ENCODE peak calls at places on chromosomes 3 and 15, in six cellular contexts. One of them, this sample, is unnamed. For H3K9me3, the result is how much of the 10 kb centered on the place peaks cover.

GRCh38 chr3:16140116-16140893 is 34.2 kb upstream of the GALNT15 start:
- DNase-seq in SK-N-SH: no peak
- DNase-seq in hepatocyte: peak
- DNase-seq in K562: no peak
- DNase-seq in IMR-90: peak
- DNase-seq in PC-9: no peak
- DNase-seq in this sample: no peak

GRCh38 chr3:172211123-172211522 is 171.7 kb downstream of the FNDC3B start:
- DNase-seq in PC-9: no peak
- DNase-seq in hepatocyte: no peak
- DNase-seq in SK-N-SH: no peak
- DNase-seq in K562: no peak
- DNase-seq in IMR-90: peak
- DNase-seq in this sample: no peak

GRCh38 chr3:132008841-132009638 is 25.8 kb downstream of the CPNE4 start:
- DNase-seq in IMR-90: no peak
- DNase-seq in PC-9: peak
- DNase-seq in SK-N-SH: no peak
- DNase-seq in hepatocyte: no peak
- DNase-seq in K562: no peak
- DNase-seq in this sample: no peak

GRCh38 chr3:184419171-184419570 is 39.3 kb downstream of the CHRD start:
- DNase-seq in K562: no peak
- DNase-seq in hepatocyte: no peak
- DNase-seq in SK-N-SH: no peak
- DNase-seq in IMR-90: no peak
- DNase-seq in PC-9: no peak
- DNase-seq in this sample: no peak

GRCh38 chr15:69595009-69595825 is 142.6 kb downstream of the RPLP1 start:
- DNase-seq in PC-9: peak
- DNase-seq in K562: no peak
- DNase-seq in SK-N-SH: no peak
- DNase-seq in IMR-90: no peak
- DNase-seq in hepatocyte: no peak
- DNase-seq in this sample: no peak

GRCh38 chr3:102299125-102299877 is 135.5 kb upstream of the ZPLD1 start:
- DNase-seq in IMR-90: no peak
- DNase-seq in hepatocyte: no peak
- DNase-seq in K562: no peak
- DNase-seq in SK-N-SH: no peak
- DNase-seq in PC-9: peak
- DNase-seq in this sample: no peak

GRCh38 chr3:192892981-192893827 is 24.5 kb downstream of the MB21D2 start:
- DNase-seq in SK-N-SH: no peak
- DNase-seq in hepatocyte: peak
- DNase-seq in IMR-90: peak
- DNase-seq in K562: no peak
- DNase-seq in PC-9: peak
- DNase-seq in this sample: no peak

GRCh38 chr15:65338366-65338765 is 33.9 kb downstream of the RNU5B-1 start:
- DNase-seq in K562: no peak
- DNase-seq in SK-N-SH: peak
- DNase-seq in PC-9: no peak
- DNase-seq in hepatocyte: no peak
- DNase-seq in IMR-90: no peak
- DNase-seq in this sample: no peak

GRCh38 chr3:49173116-49173791 is 1.9 kb downstream of the KLHDC8B start:
- DNase-seq in hepatocyte: peak
- DNase-seq in PC-9: no peak
- DNase-seq in IMR-90: no peak
- DNase-seq in SK-N-SH: peak
- DNase-seq in K562: peak
- DNase-seq in this sample: no peak

GRCh38 chr3:58074997-58075396 is 66.8 kb downstream of the FLNB start:
- DNase-seq in IMR-90: no peak
- DNase-seq in hepatocyte: no peak
- DNase-seq in PC-9: no peak
- DNase-seq in SK-N-SH: no peak
- DNase-seq in K562: no peak
- DNase-seq in this sample: no peak

GRCh38 chr3:124780356-124780755 is 50.1 kb downstream of the UMPS start:
- DNase-seq in PC-9: no peak
- DNase-seq in K562: no peak
- DNase-seq in hepatocyte: peak
- DNase-seq in IMR-90: peak
- DNase-seq in SK-N-SH: peak
- DNase-seq in this sample: no peak

GRCh38 chr3:125134952-125135351 is 77.6 kb downstream of the SLC12A8 start:
- DNase-seq in SK-N-SH: no peak
- DNase-seq in PC-9: no peak
- DNase-seq in K562: no peak
- DNase-seq in IMR-90: no peak
- DNase-seq in hepatocyte: no peak
- DNase-seq in this sample: no peak

DNA sequence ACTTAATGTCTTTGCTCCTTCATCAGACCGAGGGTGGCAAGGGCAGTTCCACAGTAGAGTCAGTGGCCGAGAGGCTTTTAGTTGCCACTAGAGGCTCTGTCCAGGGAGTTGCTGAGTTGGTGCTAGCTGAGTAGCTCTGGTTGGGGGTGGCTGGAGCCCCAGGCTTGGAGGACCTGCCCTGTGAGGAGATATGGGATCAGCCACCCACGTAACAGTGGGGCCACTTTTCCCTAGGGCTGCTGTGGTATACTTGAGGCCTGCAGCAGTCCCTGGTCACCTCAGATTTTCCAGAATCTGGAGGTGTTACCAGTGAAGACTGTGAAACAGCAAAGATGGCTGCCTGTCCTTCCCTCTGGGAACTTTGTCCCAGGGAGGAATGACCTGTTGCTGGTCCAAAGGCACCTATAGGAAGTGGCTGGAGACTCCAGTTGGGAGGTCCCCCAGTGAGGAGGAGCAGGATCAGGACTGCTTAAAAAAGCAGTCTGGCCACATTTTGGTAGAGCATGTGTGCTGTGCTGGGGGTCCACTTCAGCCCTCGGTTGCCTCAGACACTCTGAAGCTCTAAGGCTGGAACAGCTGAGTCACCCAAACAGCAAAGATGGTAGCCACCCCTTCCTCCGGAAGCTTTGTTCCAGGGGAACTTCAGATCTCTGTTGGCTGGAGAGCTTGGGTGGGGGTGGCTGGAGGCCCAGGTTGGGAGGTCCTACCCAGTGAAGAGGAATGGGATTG is 72.9 kb downstream of the AKAP13 start:
- DNase-seq in IMR-90: no peak
- DNase-seq in K562: no peak
- DNase-seq in hepatocyte: no peak
- DNase-seq in PC-9: no peak
- DNase-seq in SK-N-SH: no peak
- DNase-seq in this sample: no peak
- TF ChIP-seq CTCF in IMR-90: no peak
- TF ChIP-seq CTCF in K562: no peak
- TF ChIP-seq CTCF in hepatocyte: no peak
- TF ChIP-seq CTCF in PC-9: no peak
- TF ChIP-seq CTCF in SK-N-SH: no peak
- TF ChIP-seq CTCF in this sample: peak

GRCh38 chr15:95291878-95292472 is 1038.5 kb upstream of the NR2F2 start:
- DNase-seq in SK-N-SH: peak
- DNase-seq in IMR-90: peak
- DNase-seq in hepatocyte: peak
- DNase-seq in PC-9: no peak
- DNase-seq in K562: peak
- DNase-seq in this sample: peak

GRCh38 chr15:95295311-95295710 is 1035.2 kb upstream of the NR2F2 start:
- DNase-seq in SK-N-SH: no peak
- DNase-seq in hepatocyte: no peak
- DNase-seq in IMR-90: no peak
- DNase-seq in K562: no peak
- DNase-seq in PC-9: no peak
- DNase-seq in this sample: no peak

GRCh38 chr15:95290376-95290973 is 1040.0 kb upstream of the NR2F2 start:
- DNase-seq in K562: no peak
- DNase-seq in PC-9: no peak
- DNase-seq in SK-N-SH: no peak
- DNase-seq in IMR-90: no peak
- DNase-seq in hepatocyte: no peak
- DNase-seq in this sample: no peak

GRCh38 chr15:95295905-95296618 is 1034.4 kb upstream of the NR2F2 start:
- DNase-seq in K562: no peak
- DNase-seq in hepatocyte: no peak
- DNase-seq in SK-N-SH: no peak
- DNase-seq in IMR-90: no peak
- DNase-seq in PC-9: no peak
- DNase-seq in this sample: no peak

GRCh38 chr15:95292790-95293450 is 1037.6 kb upstream of the NR2F2 start:
- DNase-seq in K562: no peak
- DNase-seq in SK-N-SH: no peak
- DNase-seq in IMR-90: no peak
- DNase-seq in hepatocyte: no peak
- DNase-seq in PC-9: peak
- DNase-seq in this sample: no peak
- H2AFZ ChIP-seq in K562: no peak
- H2AFZ ChIP-seq in SK-N-SH: no peak
- H2AFZ ChIP-seq in IMR-90: peak
- H2AFZ ChIP-seq in hepatocyte: no peak
- H2AFZ ChIP-seq in PC-9: no peak
- H2AFZ ChIP-seq in this sample: no peak

DNA sequence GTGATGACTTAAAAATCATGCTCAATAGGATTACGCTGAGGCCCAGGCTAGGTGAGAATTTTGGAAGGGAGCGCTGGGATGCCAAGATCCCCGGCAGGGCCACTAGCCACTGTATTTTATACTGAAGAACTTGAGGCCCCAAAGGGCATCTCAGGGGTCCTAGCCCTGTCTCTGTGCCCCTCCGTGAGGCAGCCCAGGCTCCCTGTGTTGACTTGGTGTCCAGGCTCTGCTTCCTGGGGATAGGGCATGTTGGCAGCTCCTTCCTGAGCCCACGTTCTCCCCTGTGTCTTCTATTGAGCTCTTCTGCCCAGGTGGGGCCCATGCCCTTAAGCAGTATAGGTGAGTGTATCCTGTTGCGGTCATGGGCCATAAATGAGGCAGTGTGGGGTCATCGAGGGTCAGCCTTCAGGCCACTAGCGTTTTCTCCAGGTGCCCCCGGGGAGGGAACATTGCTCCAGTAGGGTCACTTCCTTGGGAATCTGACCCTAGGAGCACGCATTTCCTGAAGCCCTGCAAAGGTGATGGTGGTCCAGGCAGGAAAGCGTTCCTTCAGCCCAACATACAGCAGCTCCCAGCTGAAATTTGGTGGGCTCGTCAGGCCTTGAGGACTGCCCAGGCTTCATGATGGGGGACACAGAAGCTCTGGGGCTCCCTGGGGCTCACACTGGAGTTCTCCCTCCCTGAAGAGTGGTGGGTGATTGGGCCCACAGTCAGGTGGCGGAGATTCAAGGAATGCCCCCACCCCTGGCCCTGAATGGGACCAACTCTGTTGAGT is 189.4 kb downstream of the UBE3A start:
- DNase-seq in K562: no peak
- DNase-seq in PC-9: no peak
- DNase-seq in SK-N-SH: no peak
- DNase-seq in IMR-90: no peak
- DNase-seq in hepatocyte: no peak
- DNase-seq in this sample: no peak
- H3K9me3 ChIP-seq in K562: under half
- H3K9me3 ChIP-seq in PC-9: under half
- H3K9me3 ChIP-seq in SK-N-SH: under half
- H3K9me3 ChIP-seq in IMR-90: half or more
- H3K9me3 ChIP-seq in hepatocyte: under half
- H3K9me3 ChIP-seq in this sample: under half

GRCh38 chr3:152578769-152579168 is 256.2 kb upstream of the P2RY1 start:
- DNase-seq in IMR-90: no peak
- DNase-seq in hepatocyte: no peak
- DNase-seq in K562: no peak
- DNase-seq in PC-9: no peak
- DNase-seq in SK-N-SH: no peak
- DNase-seq in this sample: no peak

GRCh38 chr3:152574461-152575079 is 260.4 kb upstream of the P2RY1 start:
- DNase-seq in SK-N-SH: peak
- DNase-seq in K562: peak
- DNase-seq in PC-9: peak
- DNase-seq in hepatocyte: peak
- DNase-seq in IMR-90: peak
- DNase-seq in this sample: peak
- TF ChIP-seq CTCF in SK-N-SH: peak
- TF ChIP-seq CTCF in K562: peak
- TF ChIP-seq CTCF in PC-9: peak
- TF ChIP-seq CTCF in hepatocyte: peak
- TF ChIP-seq CTCF in IMR-90: peak
- TF ChIP-seq CTCF in this sample: peak

GRCh38 chr3:35295875-35296274 is 343.4 kb upstream of the ARPP21 start:
- DNase-seq in PC-9: no peak
- DNase-seq in IMR-90: no peak
- DNase-seq in SK-N-SH: no peak
- DNase-seq in K562: no peak
- DNase-seq in hepatocyte: no peak
- DNase-seq in this sample: no peak

GRCh38 chr3:35291837-35292236 is 347.5 kb upstream of the ARPP21 start:
- DNase-seq in hepatocyte: no peak
- DNase-seq in SK-N-SH: no peak
- DNase-seq in PC-9: no peak
- DNase-seq in IMR-90: no peak
- DNase-seq in K562: no peak
- DNase-seq in this sample: no peak

GRCh38 chr3:35296533-35296932 is 342.8 kb upstream of the ARPP21 start:
- DNase-seq in hepatocyte: no peak
- DNase-seq in K562: no peak
- DNase-seq in IMR-90: no peak
- DNase-seq in PC-9: no peak
- DNase-seq in SK-N-SH: no peak
- DNase-seq in this sample: no peak
- H2AFZ ChIP-seq in hepatocyte: no peak
- H2AFZ ChIP-seq in K562: no peak
- H2AFZ ChIP-seq in IMR-90: no peak
- H2AFZ ChIP-seq in PC-9: no peak
- H2AFZ ChIP-seq in SK-N-SH: no peak
- H2AFZ ChIP-seq in this sample: no peak

DNA sequence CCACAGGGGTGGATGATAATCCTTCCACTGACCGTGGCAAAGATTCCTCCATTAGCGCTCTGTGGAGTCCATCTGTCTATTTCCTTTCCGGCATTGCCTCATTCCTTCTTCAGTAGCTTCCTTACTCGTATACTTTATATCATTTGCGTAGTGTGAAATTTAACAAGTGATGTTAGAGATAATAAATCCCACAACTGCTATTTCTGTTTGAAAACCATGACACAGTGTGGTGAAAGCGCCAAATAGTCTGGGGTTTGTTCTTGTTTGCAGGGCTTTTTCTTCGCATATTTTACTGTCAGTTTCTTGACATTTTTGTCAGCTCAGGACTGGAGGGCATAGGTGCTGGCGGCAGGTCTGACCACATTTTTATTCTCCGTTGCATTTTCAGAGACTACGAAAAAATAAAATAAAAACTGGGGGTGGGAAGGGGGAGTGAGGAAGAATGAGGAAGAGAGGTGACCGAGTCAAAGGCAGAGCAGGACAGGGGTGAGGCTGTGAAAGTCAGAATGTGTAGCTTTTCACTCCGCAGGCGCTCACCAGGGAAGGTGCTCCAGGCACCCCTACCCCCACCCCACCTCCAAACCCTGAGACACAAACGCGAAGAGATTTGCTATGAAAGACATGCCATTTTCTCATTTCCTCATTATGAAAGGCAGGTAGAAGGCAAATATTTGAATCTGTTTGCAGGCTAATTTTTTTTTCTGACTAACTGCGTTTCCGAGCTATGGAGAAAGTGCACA is 965.0 kb downstream of the MCTP2 start:
- DNase-seq in SK-N-SH: no peak
- DNase-seq in PC-9: peak
- DNase-seq in IMR-90: no peak
- DNase-seq in hepatocyte: peak
- DNase-seq in K562: peak
- DNase-seq in this sample: no peak
- H3K9me3 ChIP-seq in SK-N-SH: under half
- H3K9me3 ChIP-seq in PC-9: under half
- H3K9me3 ChIP-seq in IMR-90: under half
- H3K9me3 ChIP-seq in hepatocyte: under half
- H3K9me3 ChIP-seq in K562: under half
- H3K9me3 ChIP-seq in this sample: under half